ENCODE peak calls at places on chromosome 15, in five cellular contexts. L is activated CD4-positive, alpha-beta T cell treated with anti-CD3 and anti-CD28 coated beads, Interleukin-2, amount 50 U/mL, for 1 hour; B is neural crest cell; W is M059J; G is central memory CD4-positive, alpha-beta T cell. K is an unnamed sample.

GRCh38 chr15:89912674-89913396 is at the start of gene ARPIN:
- DNase-seq in L (no peak), G (no peak), B (peak; percentile 59), W (peak; percentile 39), K (peak; percentile 63)

GRCh38 chr15:26295331-26295730 is 432.2 kb upstream of the ATP10A start:
- DNase-seq in G (no peak), L (no peak), B (no peak), W (no peak), K (no peak)

GRCh38 chr15:23529891-23530290 is 35.6 kb upstream of the MKRN3 start:
- DNase-seq in W (no peak), G (no peak), B (no peak), L (no peak), K (no peak)

GRCh38 chr15:45715528-45715927 is 80.7 kb downstream of the SQOR start:
- DNase-seq in G (no peak), W (peak; percentile 34), B (no peak), L (no peak), K (peak; percentile 18)

GRCh38 chr15:80991446-80991845 is 1.8 kb upstream of the MESD start:
- DNase-seq in B (no peak), L (no peak), W (no peak), G (no peak), K (peak; percentile 55)

GRCh38 chr15:100249096-100249815 is 92.5 kb downstream of the ADAMTS17 start:
- DNase-seq in W (no peak), L (no peak), B (no peak), G (no peak), K (no peak)

GRCh38 chr15:63054281-63054683 is 11.7 kb downstream of the TPM1 start:
- DNase-seq in L (no peak), W (peak; percentile 57), B (no peak), G (no peak), K (peak; percentile 58)

GRCh38 chr15:80902298-80902801 is 87.3 kb downstream of the MESD start:
- DNase-seq in G (no peak), L (no peak), W (no peak), B (no peak), K (no peak)

GRCh38 chr15:28861031-28861534 is 12.6 kb upstream of the GOLGA6L7 start:
- DNase-seq in W (no peak), B (no peak), L (no peak), G (no peak), K (peak; percentile 11)

GRCh38 chr15:81155375-81156218 is 21.5 kb downstream of the CFAP161 start:
- DNase-seq in B (peak; percentile 3), W (peak; percentile 32), G (no peak), L (no peak), K (peak; percentile 60)

GRCh38 chr15:71921191-71921590 is 110.8 kb downstream of the NR2E3 start:
- DNase-seq in L (no peak), G (no peak), W (no peak), B (no peak), K (no peak)

GRCh38 chr15:41512078-41512394 is 1.6 kb downstream of the LTK start:
- DNase-seq in G (no peak), W (no peak), L (peak; percentile 23), B (no peak), K (no peak)

GRCh38 chr15:70424937-70425411 is 327.3 kb upstream of the TLE3 start:
- DNase-seq in W (no peak), G (peak; percentile 8), B (no peak), L (no peak), K (no peak)

GRCh38 chr15:74816624-74817369 is 4.2 kb downstream of the LMAN1L start:
- DNase-seq in B (no peak), G (no peak), L (no peak), W (no peak), K (peak; percentile 40)

GRCh38 chr15:65869954-65870871 is 922 bp downstream of the RAB11A start:
- DNase-seq in B (peak; percentile 53), L (no peak), G (peak; percentile 12), W (peak; percentile 61), K (peak; percentile 52)

GRCh38 chr15:29570121-29570930 is 251.9 kb downstream of the TJP1 start:
- DNase-seq in B (peak; percentile 32), L (no peak), G (no peak), W (peak; percentile 19), K (peak; percentile 11)

GRCh38 chr15:101307897-101308603 is 13.0 kb upstream of the SNRPA1 start:
- DNase-seq in B (no peak), L (no peak), W (no peak), G (no peak), K (no peak)

GRCh38 chr15:74653426-74654082 is 37.9 kb downstream of the CLK3 start:
- DNase-seq in W (peak; percentile 51), B (no peak), G (no peak), L (no peak), K (peak; percentile 75)

GRCh38 chr15:61992518-61992917 is 67.7 kb downstream of the VPS13C start:
- DNase-seq in W (no peak), B (no peak), G (no peak), L (no peak), K (no peak)

GRCh38 chr15:47412802-47413201 is 304.5 kb upstream of the SEMA6D start:
- DNase-seq in G (no peak), W (no peak), B (no peak), L (no peak), K (no peak)

GRCh38 chr15:76393614-76394013 is 57.0 kb downstream of the ISL2 start:
- DNase-seq in B (no peak), L (no peak), G (no peak), W (peak; percentile 40), K (no peak)

GRCh38 chr15:77508541-77509505 is 88.1 kb downstream of the HMG20A start:
- DNase-seq in G (no peak), L (no peak), W (peak; percentile 34), B (no peak), K (peak; percentile 8)

GRCh38 chr15:88651971-88652370 is 13.2 kb downstream of the ISG20 start:
- DNase-seq in G (no peak), W (no peak), B (no peak), L (no peak), K (no peak)

GRCh38 chr15:25802285-25802830 is 60.8 kb downstream of the ATP10A start:
- DNase-seq in B (no peak), W (no peak), G (no peak), L (no peak), K (no peak)

GRCh38 chr15:37109952-37110630 is 9.7 kb upstream of the MEIS2 start:
- DNase-seq in G (no peak), W (peak; percentile 60), L (no peak), B (no peak), K (no peak)

GRCh38 chr15:90902996-90903732 is at the start of gene MAN2A2:
- DNase-seq in L (peak; percentile 60), W (peak; percentile 54), G (peak; percentile 68), B (peak; percentile 45), K (peak; percentile 53)

GRCh38 chr15:62847900-62848489 is 194.6 kb upstream of the TPM1 start:
- DNase-seq in G (no peak), B (peak; percentile 44), L (peak; percentile 16), W (peak; percentile 66), K (peak; percentile 55)

GRCh38 chr15:38130739-38131498 is 121.7 kb upstream of the SPRED1 start:
- DNase-seq in B (no peak), L (no peak), W (peak; percentile 88), G (no peak), K (peak; percentile 95)

GRCh38 chr15:81950841-81951414 is 94.9 kb downstream of the MEX3B start:
- DNase-seq in B (no peak), W (no peak), G (no peak), L (no peak), K (peak; percentile 82)

GRCh38 chr15:43214592-43215295 is 6.1 kb downstream of the EPB42 start:
- DNase-seq in L (no peak), W (no peak), B (no peak), G (no peak), K (no peak)

GRCh38 chr15:81760686-81761085 is 285.1 kb downstream of the MEX3B start:
- DNase-seq in B (no peak), W (no peak), L (no peak), G (no peak), K (no peak)

GRCh38 chr15:38252481-38253311 is at the start of gene SPRED1:
- DNase-seq in B (peak; percentile 31), G (peak; percentile 5), L (peak; percentile 9), W (peak; percentile 62), K (peak; percentile 74)

GRCh38 chr15:75776075-75776443 is 63.4 kb upstream of the CSPG4 start:
- DNase-seq in B (no peak), G (no peak), W (peak; percentile 51), L (no peak), K (peak; percentile 77)

GRCh38 chr15:53384417-53384816 is 375.0 kb downstream of the WDR72 start:
- DNase-seq in W (no peak), L (no peak), B (no peak), G (no peak), K (no peak)